ENCODE peak calls at places on chromosomes 16 and 17, in five cellular contexts. N is fibroblast of mammary gland, E is OCI-LY7, I is B cell, G is adrenal gland. A is an unnamed sample.

GRCh38 chr16:72434159-72434558 is 262.2 kb upstream of the PMFBP1 start:
- DNase-seq in N (peak), I (peak), E (peak), G (no peak), A (no peak)

GRCh38 chr17:44197980-44198720 is 1.5 kb downstream of the ATXN7L3 start:
- DNase-seq in I (peak), N (peak), E (peak), G (no peak), A (no peak)

GRCh38 chr17:69608808-69609494 is 194.5 kb downstream of the MAP2K6 start:
- DNase-seq in N (peak), E (no peak), G (peak), I (no peak), A (peak)

GRCh38 chr17:57895382-57896060 is 45.7 kb upstream of the MRPS23 start:
- DNase-seq in E (no peak), G (no peak), I (no peak), N (no peak), A (no peak)

GRCh38 chr17:80694992-80695912 is 150.6 kb downstream of the RPTOR start:
- DNase-seq in N (no peak), I (no peak), G (peak), E (no peak), A (no peak)

GRCh38 chr16:9114112-9114511 is 22.7 kb downstream of the HAPSTR1 start:
- DNase-seq in I (no peak), E (no peak), G (no peak), N (no peak), A (no peak)

GRCh38 chr16:67537270-67537635 is 8.6 kb downstream of the RIPOR1 start:
- DNase-seq in E (no peak), I (peak), G (peak), N (peak), A (no peak)

GRCh38 chr16:88062341-88062861 is 111.2 kb downstream of the BANP start:
- DNase-seq in N (peak), E (no peak), I (no peak), G (peak), A (peak)

GRCh38 chr17:56594528-56595418 is 1.3 kb downstream of the NOG start:
- DNase-seq in G (no peak), E (no peak), I (peak), N (peak), A (no peak)

GRCh38 chr17:17820457-17821158 is 16.2 kb downstream of the SREBF1 start:
- DNase-seq in I (no peak), N (no peak), E (no peak), G (no peak), A (no peak)

GRCh38 chr17:79981090-79981489 is 54.6 kb downstream of the TBC1D16 start:
- DNase-seq in I (no peak), G (no peak), N (no peak), E (no peak), A (no peak)

GRCh38 chr17:64641499-64641898 is 20.6 kb downstream of the SMURF2 start:
- DNase-seq in I (no peak), N (peak), E (no peak), G (peak), A (peak)

GRCh38 chr17:77592503-77592902 is 366.0 kb upstream of the TNRC6C start:
- DNase-seq in N (no peak), E (no peak), G (no peak), I (no peak), A (no peak)

GRCh38 chr17:44673893-44674292 is 15.7 kb downstream of the CCDC43 start:
- DNase-seq in I (no peak), N (no peak), E (no peak), G (no peak), A (no peak)

GRCh38 chr16:17403859-17404545 is 66.8 kb downstream of the XYLT1 start:
- DNase-seq in E (peak), I (no peak), G (no peak), N (no peak), A (no peak)

GRCh38 chr16:85446846-85447656 is 166.1 kb upstream of the GSE1 start:
- DNase-seq in I (peak), E (peak), G (no peak), N (no peak), A (no peak)

GRCh38 chr16:80599466-80599865 is 58.7 kb downstream of the DYNLRB2 start:
- DNase-seq in N (peak), E (no peak), I (no peak), G (no peak), A (no peak)

GRCh38 chr17:68614718-68615117 is 13.6 kb upstream of the FAM20A start:
- DNase-seq in E (no peak), G (no peak), I (no peak), N (no peak), A (no peak)

GRCh38 chr17:37744961-37745800 is at the start of gene HNF1B:
- DNase-seq in I (peak), G (no peak), E (no peak), N (no peak), A (no peak)

GRCh38 chr16:185691-186090 is 5.4 kb downstream of the HBQ1 start:
- DNase-seq in N (no peak), G (no peak), I (no peak), E (no peak), A (no peak)

GRCh38 chr17:76588182-76588581 is 2.5 kb upstream of the ST6GALNAC2 start:
- DNase-seq in E (no peak), N (no peak), G (peak), I (no peak), A (no peak)

GRCh38 chr17:78357687-78358537 is 2.0 kb downstream of the SOCS3 start:
- DNase-seq in I (no peak), E (no peak), G (no peak), N (no peak), A (no peak)

GRCh38 chr16:64826374-64826773 is 295.5 kb downstream of the CDH11 start:
- DNase-seq in N (no peak), I (no peak), G (no peak), E (no peak), A (no peak)

GRCh38 chr16:59121411-59121810 is 387.3 kb upstream of the GOT2 start:
- DNase-seq in I (no peak), G (no peak), E (no peak), N (no peak), A (peak)

GRCh38 chr16:11100239-11100750 is 155.7 kb downstream of the SOCS1 start:
- DNase-seq in G (peak), N (peak), E (peak), I (no peak), A (peak)

GRCh38 chr17:27268394-27269085 is 25.4 kb upstream of the WSB1 start:
- DNase-seq in E (no peak), G (no peak), N (no peak), I (no peak), A (no peak)

GRCh38 chr16:24853169-24853824 is 7.5 kb downstream of the SLC5A11 start:
- DNase-seq in I (no peak), N (peak), G (no peak), E (no peak), A (no peak)

GRCh38 chr17:55228683-55229192 is 36.0 kb upstream of the HLF start:
- DNase-seq in E (no peak), G (no peak), I (no peak), N (no peak), A (no peak)

GRCh38 chr17:78708510-78708973 is 73.5 kb downstream of the CYTH1 start:
- DNase-seq in G (peak), N (peak), E (peak), I (peak), A (peak)

GRCh38 chr16:85296859-85297698 is 184.8 kb upstream of the CIBAR2 start:
- DNase-seq in G (peak), N (peak), E (peak), I (peak), A (no peak)

GRCh38 chr17:75602644-75603043 is 15.0 kb downstream of the MYO15B start:
- DNase-seq in G (no peak), I (peak), N (no peak), E (no peak), A (no peak)

GRCh38 chr17:67386965-67387551 is 10.0 kb downstream of the PITPNC1 start:
- DNase-seq in N (peak), I (peak), E (peak), G (peak), A (no peak)

GRCh38 chr17:66904760-66905637 is 59.5 kb upstream of the CACNG4 start:
- DNase-seq in G (peak), N (peak), E (no peak), I (no peak), A (no peak)

GRCh38 chr17:50511058-50511457 is 2.8 kb downstream of the MYCBPAP start:
- DNase-seq in I (no peak), E (no peak), G (peak), N (peak), A (no peak)

GRCh38 chr16:74557275-74557674 is 49.6 kb downstream of the GLG1 start:
- DNase-seq in E (no peak), G (no peak), N (no peak), I (no peak), A (no peak)

GRCh38 chr17:63333869-63334268 is 112.2 kb downstream of the CYB561 start:
- DNase-seq in E (no peak), G (no peak), N (no peak), I (no peak), A (no peak)

GRCh38 chr17:42438600-42439567 is 15.8 kb upstream of the CAVIN1 start:
- DNase-seq in N (peak), G (peak), E (peak), I (peak), A (no peak)

GRCh38 chr16:65600046-65600445 is 478.2 kb upstream of the CDH11 start:
- DNase-seq in E (no peak), I (no peak), G (no peak), N (no peak), A (no peak)

DNA sequence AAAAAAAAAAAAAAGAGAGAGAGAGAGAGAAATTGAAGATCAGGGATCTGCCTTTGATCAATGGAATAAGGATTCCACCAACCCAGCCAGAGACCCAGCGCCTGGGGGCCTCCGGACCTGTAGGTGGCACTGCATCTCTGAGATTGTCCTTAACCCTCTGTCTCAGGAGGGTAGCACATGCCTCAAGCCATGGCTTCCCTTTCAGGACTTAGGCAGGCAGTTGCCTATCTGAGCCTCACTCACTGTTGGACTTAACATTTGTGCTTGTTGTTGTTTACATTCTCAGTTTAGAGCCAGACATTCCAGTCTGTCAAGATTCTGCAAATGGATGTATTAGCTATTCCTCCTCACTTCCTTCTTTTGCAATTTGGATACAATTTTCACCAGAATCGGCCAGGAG is 5.1 kb upstream of the SCNN1B start:
- DNase-seq in E (peak), N (no peak), G (no peak), I (no peak), A (no peak)
- TF ChIP-seq CTCF in E (peak), N (no peak), G (no peak), I (no peak), A (no peak)

DNA sequence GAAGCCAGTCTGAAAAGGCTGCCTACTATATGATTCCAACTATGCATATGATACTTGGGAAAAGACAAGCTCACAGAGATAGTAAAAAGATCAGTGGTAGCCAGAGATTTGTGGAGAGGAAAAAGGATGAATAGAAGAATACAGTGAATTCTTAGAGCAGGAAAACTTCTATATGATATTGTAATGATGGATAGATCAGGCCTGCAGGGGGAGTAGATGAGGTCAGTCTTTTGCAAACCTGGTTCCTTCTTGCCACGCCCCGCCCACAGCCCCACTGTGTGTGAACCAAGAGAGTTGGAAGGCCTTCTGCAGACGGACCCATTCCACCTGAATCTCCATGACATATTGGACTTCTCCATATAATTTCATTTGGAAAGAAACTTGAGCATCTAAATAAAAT is 761 bp upstream of the CCL8 start:
- DNase-seq in E (peak), G (no peak), I (peak), N (no peak), A (no peak)
- TF ChIP-seq CTCF in E (peak), G (no peak), I (no peak), N (peak), A (no peak)

GRCh38 chr17:11264183-11264871 is 23.3 kb downstream of the SHISA6 start:
- DNase-seq in E (peak), I (no peak), G (no peak), N (peak), A (no peak)
- TF ChIP-seq CTCF in E (peak), I (peak), G (no peak), N (peak), A (no peak)

GRCh38 chr17:73247728-73248127 is 14.0 kb downstream of the CPSF4L start:
- DNase-seq in I (no peak), N (peak), E (no peak), G (no peak), A (no peak)
- TF ChIP-seq CTCF in I (no peak), N (peak), E (peak), G (no peak), A (peak)

A was measured in AG09319.